ENCODE peak calls at places on chromosome 1, in six cellular contexts. D, P, N, O, E and S are unnamed samples.

GRCh38 chr1:206911064-206911663 is 10.6 kb downstream of the FCMR start:
- DNase-seq in P (peak), O (no peak), E (no peak), N (peak), D (no peak), S (peak)

GRCh38 chr1:207987164-207987563 is 76.2 kb upstream of the CD34 start:
- DNase-seq in D (no peak), O (no peak), E (no peak), P (no peak), N (no peak), S (no peak)

GRCh38 chr1:204213668-204214662 is at the start of gene GOLT1A:
- DNase-seq in E (peak), P (peak), O (peak), D (peak), N (peak), S (no peak)

GRCh38 chr1:228082975-228083870 is 715 bp downstream of the ARF1 start:
- DNase-seq in N (peak), P (no peak), O (no peak), E (no peak), D (peak), S (peak)

GRCh38 chr1:11929849-11930248 is 3.6 kb upstream of the KIAA2013 start:
- DNase-seq in D (no peak), O (no peak), E (no peak), N (peak), P (no peak), S (peak)

GRCh38 chr1:246142320-246142893 is 364.7 kb downstream of the SMYD3 start:
- DNase-seq in E (no peak), N (peak), D (no peak), O (no peak), P (peak), S (peak)

GRCh38 chr1:67060811-67061218 is 6.9 kb upstream of the SLC35D1 start:
- DNase-seq in P (peak), E (no peak), O (no peak), N (peak), D (no peak), S (peak)

GRCh38 chr1:209080170-209080781 is 503.2 kb upstream of the CAMK1G start:
- DNase-seq in N (peak), P (no peak), E (no peak), O (no peak), D (no peak), S (no peak)

GRCh38 chr1:110212165-110213142 is 2.3 kb downstream of the KCNC4 start:
- DNase-seq in P (no peak), N (no peak), E (no peak), O (no peak), D (peak), S (no peak)

GRCh38 chr1:200379431-200379755 is 30.4 kb downstream of the ZNF281 start:
- DNase-seq in O (no peak), N (peak), P (peak), D (no peak), E (no peak), S (peak)

GRCh38 chr1:31760422-31760900 is 3.7 kb downstream of the ADGRB2 start:
- DNase-seq in D (no peak), E (no peak), N (peak), P (no peak), O (no peak), S (no peak)

GRCh38 chr1:74222701-74223100 is 12.5 kb upstream of the TNNI3K start:
- DNase-seq in D (no peak), O (no peak), E (no peak), N (no peak), P (peak), S (no peak)

GRCh38 chr1:190140644-190141043 is 337.0 kb downstream of the BRINP3 start:
- DNase-seq in D (no peak), O (no peak), N (no peak), E (no peak), P (no peak), S (no peak)

GRCh38 chr1:8702121-8702520 is 115.3 kb downstream of the RERE start:
- DNase-seq in N (peak), D (no peak), E (no peak), P (no peak), O (no peak), S (peak)

GRCh38 chr1:33407339-33407738 is 23.6 kb downstream of the PHC2 start:
- DNase-seq in N (no peak), P (no peak), D (no peak), E (no peak), O (no peak), S (no peak)

GRCh38 chr1:17196496-17197180 is 8.3 kb upstream of the PADI1 start:
- DNase-seq in E (no peak), D (peak), O (no peak), N (no peak), P (no peak), S (no peak)

GRCh38 chr1:212167098-212167497 is 118.1 kb upstream of the PPP2R5A start:
- DNase-seq in N (peak), P (no peak), D (no peak), O (no peak), E (no peak), S (no peak)

GRCh38 chr1:67575861-67576260 is 109.1 kb upstream of the GADD45A start:
- DNase-seq in P (peak), O (no peak), E (no peak), D (no peak), N (peak), S (no peak)

GRCh38 chr1:209621741-209622655 is 30.2 kb downstream of the LAMB3 start:
- DNase-seq in E (no peak), P (no peak), O (no peak), N (no peak), D (no peak), S (no peak)

GRCh38 chr1:230166366-230167132 is 99.5 kb downstream of the GALNT2 start:
- DNase-seq in E (no peak), D (peak), O (no peak), N (no peak), P (no peak), S (no peak)

GRCh38 chr1:172898866-172899265 is 151.9 kb downstream of the TNFSF18 start:
- DNase-seq in N (no peak), O (no peak), P (no peak), D (no peak), E (peak), S (no peak)

GRCh38 chr1:119633575-119634325 is 14.3 kb downstream of the ZNF697 start:
- DNase-seq in D (no peak), E (no peak), N (no peak), P (no peak), O (no peak), S (no peak)

GRCh38 chr1:241615043-241615974 is 24.9 kb downstream of the CHML start:
- DNase-seq in O (no peak), D (no peak), N (no peak), E (no peak), P (no peak), S (peak)

GRCh38 chr1:7752512-7753417 is 18.3 kb upstream of the VAMP3 start:
- DNase-seq in N (peak), D (peak), O (peak), P (peak), E (peak), S (peak)

GRCh38 chr1:30274176-30274936 is 449.0 kb downstream of the MATN1 start:
- DNase-seq in P (no peak), N (no peak), E (no peak), D (peak), O (no peak), S (no peak)

GRCh38 chr1:12278998-12279397 is 49.2 kb downstream of the VPS13D start:
- DNase-seq in P (no peak), E (no peak), O (no peak), N (no peak), D (no peak), S (no peak)

GRCh38 chr1:23475134-23475628 is 8.8 kb downstream of the ASAP3 start:
- DNase-seq in D (no peak), E (no peak), P (peak), N (peak), O (no peak), S (peak)

GRCh38 chr1:165880993-165881392 is 53.6 kb downstream of the UCK2 start:
- DNase-seq in P (no peak), O (no peak), N (no peak), E (no peak), D (no peak), S (no peak)

GRCh38 chr1:234611153-234611798 is 1.3 kb upstream of the IRF2BP2 start:
- DNase-seq in E (peak), D (no peak), P (peak), O (no peak), N (no peak), S (peak)

GRCh38 chr1:110133436-110133835 is 16.9 kb upstream of the SLC6A17 start:
- DNase-seq in D (no peak), N (no peak), O (no peak), E (no peak), P (no peak), S (no peak)

GRCh38 chr1:94142022-94142421 is 21.1 kb upstream of the ABCA4 start:
- DNase-seq in P (no peak), N (no peak), D (no peak), O (no peak), E (no peak), S (no peak)

GRCh38 chr1:206907304-206907991 is 10.2 kb downstream of the IL24 start:
- DNase-seq in O (no peak), N (no peak), P (no peak), D (no peak), E (peak), S (no peak)